ENCODE peak calls at places on chromosomes 16 and 17, in five cellular contexts. One of them, this sample, is unnamed.

GRCh38 chr16:9260665-9261064 is 169.2 kb downstream of the HAPSTR1 start:
- DNase-seq in HepG2: peak
- DNase-seq in K562: no peak
- DNase-seq in SK-N-SH: no peak
- DNase-seq in H1: no peak
- DNase-seq in this sample: no peak

GRCh38 chr17:57455063-57455914 is 199.0 kb downstream of the MSI2 start:
- DNase-seq in HepG2: no peak
- DNase-seq in K562: no peak
- DNase-seq in SK-N-SH: no peak
- DNase-seq in H1: no peak
- DNase-seq in this sample: peak

GRCh38 chr16:25838724-25839186 is 147.0 kb downstream of the HS3ST4 start:
- DNase-seq in HepG2: peak
- DNase-seq in K562: peak
- DNase-seq in SK-N-SH: peak
- DNase-seq in H1: peak
- DNase-seq in this sample: peak

GRCh38 chr17:33572615-33573014 is 279.5 kb upstream of the ASIC2 start:
- DNase-seq in HepG2: no peak
- DNase-seq in K562: no peak
- DNase-seq in SK-N-SH: no peak
- DNase-seq in H1: no peak
- DNase-seq in this sample: no peak

GRCh38 chr17:28338056-28338768 is 2.7 kb downstream of the TNFAIP1 start:
- DNase-seq in HepG2: no peak
- DNase-seq in K562: no peak
- DNase-seq in SK-N-SH: no peak
- DNase-seq in H1: no peak
- DNase-seq in this sample: no peak

GRCh38 chr17:64378890-64379354 is 11.7 kb downstream of the PECAM1 start:
- DNase-seq in HepG2: peak
- DNase-seq in K562: no peak
- DNase-seq in SK-N-SH: no peak
- DNase-seq in H1: no peak
- DNase-seq in this sample: peak

GRCh38 chr17:59490259-59490658 is 75.2 kb upstream of the DHX40 start:
- DNase-seq in HepG2: no peak
- DNase-seq in K562: no peak
- DNase-seq in SK-N-SH: no peak
- DNase-seq in H1: no peak
- DNase-seq in this sample: no peak

GRCh38 chr16:3454093-3454492 is 10.6 kb downstream of the NAA60 start:
- DNase-seq in HepG2: peak
- DNase-seq in K562: no peak
- DNase-seq in SK-N-SH: no peak
- DNase-seq in H1: no peak
- DNase-seq in this sample: no peak

GRCh38 chr16:85391175-85391707 is 221.9 kb upstream of the GSE1 start:
- DNase-seq in HepG2: no peak
- DNase-seq in K562: no peak
- DNase-seq in SK-N-SH: no peak
- DNase-seq in H1: no peak
- DNase-seq in this sample: no peak

GRCh38 chr17:17326275-17326875 is 23.2 kb downstream of the NT5M start:
- DNase-seq in HepG2: no peak
- DNase-seq in K562: no peak
- DNase-seq in SK-N-SH: no peak
- DNase-seq in H1: no peak
- DNase-seq in this sample: no peak

GRCh38 chr17:16349461-16349860 is 3.8 kb downstream of the CENPV start:
- DNase-seq in HepG2: no peak
- DNase-seq in K562: no peak
- DNase-seq in SK-N-SH: no peak
- DNase-seq in H1: no peak
- DNase-seq in this sample: no peak

GRCh38 chr16:63614421-63614820 is 1507.4 kb downstream of the CDH11 start:
- DNase-seq in HepG2: no peak
- DNase-seq in K562: no peak
- DNase-seq in SK-N-SH: no peak
- DNase-seq in H1: no peak
- DNase-seq in this sample: no peak

GRCh38 chr16:86002178-86002577 is 103.2 kb downstream of the IRF8 start:
- DNase-seq in HepG2: no peak
- DNase-seq in K562: no peak
- DNase-seq in SK-N-SH: no peak
- DNase-seq in H1: no peak
- DNase-seq in this sample: peak

GRCh38 chr16:17591655-17592405 is 121.1 kb upstream of the XYLT1 start:
- DNase-seq in HepG2: no peak
- DNase-seq in K562: peak
- DNase-seq in SK-N-SH: peak
- DNase-seq in H1: no peak
- DNase-seq in this sample: no peak

GRCh38 chr16:17387226-17387625 is 83.5 kb downstream of the XYLT1 start:
- DNase-seq in HepG2: no peak
- DNase-seq in K562: no peak
- DNase-seq in SK-N-SH: no peak
- DNase-seq in H1: no peak
- DNase-seq in this sample: no peak

GRCh38 chr17:79501910-79502309 is 108.9 kb downstream of the RBFOX3 start:
- DNase-seq in HepG2: no peak
- DNase-seq in K562: no peak
- DNase-seq in SK-N-SH: no peak
- DNase-seq in H1: no peak
- DNase-seq in this sample: no peak

GRCh38 chr17:74392848-74393247 is 25.5 kb downstream of the GPR142 start:
- DNase-seq in HepG2: no peak
- DNase-seq in K562: peak
- DNase-seq in SK-N-SH: no peak
- DNase-seq in H1: no peak
- DNase-seq in this sample: no peak

GRCh38 chr17:61583242-61583641 is 7.8 kb downstream of the NACA2 start:
- DNase-seq in HepG2: peak
- DNase-seq in K562: peak
- DNase-seq in SK-N-SH: peak
- DNase-seq in H1: no peak
- DNase-seq in this sample: no peak

GRCh38 chr17:41687828-41688640 is 651 bp upstream of the EIF1 start:
- DNase-seq in HepG2: peak
- DNase-seq in K562: peak
- DNase-seq in SK-N-SH: peak
- DNase-seq in H1: no peak
- DNase-seq in this sample: no peak

GRCh38 chr16:81630632-81631026 is 148.5 kb upstream of the PLCG2 start:
- DNase-seq in HepG2: no peak
- DNase-seq in K562: no peak
- DNase-seq in SK-N-SH: no peak
- DNase-seq in H1: no peak
- DNase-seq in this sample: no peak

GRCh38 chr17:50148226-50149098 is 2.0 kb downstream of the PPP1R9B start:
- DNase-seq in HepG2: peak
- DNase-seq in K562: peak
- DNase-seq in SK-N-SH: peak
- DNase-seq in H1: no peak
- DNase-seq in this sample: peak

GRCh38 chr17:44281570-44281969 is 13.6 kb upstream of the SLC4A1 start:
- DNase-seq in HepG2: no peak
- DNase-seq in K562: peak
- DNase-seq in SK-N-SH: no peak
- DNase-seq in H1: no peak
- DNase-seq in this sample: no peak

GRCh38 chr17:44278006-44278405 is 10.1 kb upstream of the SLC4A1 start:
- DNase-seq in HepG2: no peak
- DNase-seq in K562: no peak
- DNase-seq in SK-N-SH: no peak
- DNase-seq in H1: no peak
- DNase-seq in this sample: no peak

GRCh38 chr17:44280383-44280782 is 12.4 kb upstream of the SLC4A1 start:
- DNase-seq in HepG2: no peak
- DNase-seq in K562: no peak
- DNase-seq in SK-N-SH: no peak
- DNase-seq in H1: no peak
- DNase-seq in this sample: no peak

GRCh38 chr17:44283374-44284023 is 15.6 kb upstream of the SLC4A1 start:
- DNase-seq in HepG2: no peak
- DNase-seq in K562: peak
- DNase-seq in SK-N-SH: no peak
- DNase-seq in H1: no peak
- DNase-seq in this sample: no peak

GRCh38 chr17:44279586-44280344 is 11.8 kb upstream of the SLC4A1 start:
- DNase-seq in HepG2: peak
- DNase-seq in K562: peak
- DNase-seq in SK-N-SH: no peak
- DNase-seq in H1: peak
- DNase-seq in this sample: peak
- TF ChIP-seq GABPA in HepG2: peak
- TF ChIP-seq GABPA in K562: peak
- TF ChIP-seq GABPA in SK-N-SH: no peak
- TF ChIP-seq GABPA in H1: no peak
- TF ChIP-seq GABPA in this sample: no peak

DNA sequence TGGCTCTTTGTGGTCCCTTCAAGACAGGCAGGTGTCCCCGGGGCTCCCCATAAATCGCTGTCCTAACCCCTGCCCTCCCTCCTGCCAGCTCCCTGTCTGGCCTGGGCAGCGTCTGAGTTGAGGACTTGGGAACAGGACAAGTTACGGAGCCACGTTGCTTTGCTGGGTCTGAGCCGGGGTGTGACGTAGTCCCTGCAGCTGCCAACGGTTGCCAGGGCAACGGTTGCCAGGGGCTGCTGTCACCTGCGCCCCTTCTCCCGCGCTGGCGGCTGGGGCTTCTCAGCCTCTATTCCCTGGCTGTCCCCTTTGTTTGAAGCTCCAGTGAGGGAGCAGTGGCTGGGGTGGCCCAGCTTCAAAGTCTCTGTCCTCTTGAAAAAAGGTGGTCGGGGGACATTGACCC is 10.7 kb downstream of the ADGRG1 start:
- DNase-seq in HepG2: no peak
- DNase-seq in K562: no peak
- DNase-seq in SK-N-SH: peak
- DNase-seq in H1: no peak
- DNase-seq in this sample: no peak
- TF ChIP-seq EP300 in HepG2: no peak
- TF ChIP-seq EP300 in K562: no peak
- TF ChIP-seq EP300 in SK-N-SH: no peak
- TF ChIP-seq EP300 in H1: no peak
- TF ChIP-seq EP300 in this sample: no peak

GRCh38 chr16:83171396-83171795 is 544.6 kb downstream of the CDH13 start:
- DNase-seq in HepG2: no peak
- DNase-seq in K562: no peak
- DNase-seq in SK-N-SH: no peak
- DNase-seq in H1: no peak
- DNase-seq in this sample: no peak

DNA sequence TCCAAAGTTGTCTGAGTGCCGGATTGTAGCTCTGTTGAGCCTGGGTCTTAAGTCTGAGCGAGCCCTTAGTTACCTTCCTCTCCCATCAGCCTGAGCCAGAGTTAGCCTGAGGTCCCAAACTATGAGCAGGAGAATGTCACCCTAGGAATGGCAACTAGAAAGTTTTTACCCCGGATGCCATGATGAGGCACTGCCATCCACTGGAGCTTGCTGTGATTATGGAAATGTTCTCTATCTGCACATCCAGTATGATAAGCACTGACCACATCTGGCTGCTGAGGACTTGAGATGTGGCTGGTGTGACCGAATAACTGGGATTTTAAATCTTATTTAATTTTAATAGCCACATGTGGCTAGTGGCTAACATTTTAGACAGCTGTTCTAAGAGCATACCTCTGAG is 550.0 kb downstream of the CDH13 start:
- DNase-seq in HepG2: no peak
- DNase-seq in K562: no peak
- DNase-seq in SK-N-SH: no peak
- DNase-seq in H1: no peak
- DNase-seq in this sample: no peak
- TF ChIP-seq GABPA in HepG2: no peak
- TF ChIP-seq GABPA in K562: no peak
- TF ChIP-seq GABPA in SK-N-SH: no peak
- TF ChIP-seq GABPA in H1: no peak
- TF ChIP-seq GABPA in this sample: no peak

GRCh38 chr16:70715113-70715711 is 29.4 kb upstream of the MTSS2 start:
- DNase-seq in HepG2: no peak
- DNase-seq in K562: no peak
- DNase-seq in SK-N-SH: peak
- DNase-seq in H1: no peak
- DNase-seq in this sample: no peak
- TF ChIP-seq EP300 in HepG2: no peak
- TF ChIP-seq EP300 in K562: no peak
- TF ChIP-seq EP300 in SK-N-SH: peak
- TF ChIP-seq EP300 in H1: no peak
- TF ChIP-seq EP300 in this sample: no peak

This sample was measured in GM12878.